ENCODE peak calls at places on chromosome 11, in six cellular contexts. V is tibial artery, A is GM12878, O is SJCRH30, P is endothelial cell of umbilical vein, G is AG04450. Q is an unnamed sample.
A peak's percentile ranks its signal among the peaks of the same experiment; 100 is the strongest.

GRCh38 chr11:97722721-97723120 is 1298.0 kb upstream of the CNTN5 start:
- DNase-seq in V (no peak), A (no peak), O (no peak), P (no peak), G (no peak), Q (no peak)

GRCh38 chr11:40425168-40425567 is 1034.3 kb downstream of the LRRC4C start:
- DNase-seq in V (no peak), A (no peak), O (no peak), P (no peak), G (no peak), Q (no peak)

GRCh38 chr11:72940417-72940816 is 126.2 kb downstream of the ATG16L2 start:
- DNase-seq in V (no peak), A (no peak), O (no peak), P (no peak), G (no peak), Q (no peak)

GRCh38 chr11:72228844-72229231 is 4.3 kb downstream of the INPPL1 start:
- DNase-seq in V (no peak), A (no peak), O (no peak), P (no peak), G (no peak), Q (no peak)

GRCh38 chr11:45517171-45517770 is 148.2 kb downstream of the CHST1 start:
- DNase-seq in V (peak; percentile 41), A (no peak), O (no peak), P (no peak), G (no peak), Q (no peak)

GRCh38 chr11:10858505-10859360 is 880 bp upstream of the ZBED5 start:
- DNase-seq in V (peak; percentile 85), A (peak; percentile 11), O (no peak), P (peak; percentile 63), G (no peak), Q (peak; percentile 52)

GRCh38 chr11:122340607-122341006 is 224.6 kb upstream of the BLID start:
- DNase-seq in V (no peak), A (no peak), O (no peak), P (no peak), G (no peak), Q (no peak)

GRCh38 chr11:66878554-66878953 is 21.7 kb downstream of the LRFN4 start:
- DNase-seq in V (peak; percentile 63), A (no peak), O (no peak), P (no peak), G (no peak), Q (no peak)

GRCh38 chr11:504053-504993 is 2.7 kb downstream of the RNH1 start:
- DNase-seq in V (no peak), A (no peak), O (no peak), P (peak; percentile 65), G (no peak), Q (no peak)

GRCh38 chr11:19769820-19770219 is 57.2 kb downstream of the NAV2 start:
- DNase-seq in V (no peak), A (no peak), O (peak; percentile 87), P (no peak), G (peak; percentile 15), Q (no peak)

GRCh38 chr11:65129649-65130441 is 4.5 kb downstream of the SYVN1 start:
- DNase-seq in V (no peak), A (no peak), O (no peak), P (no peak), G (no peak), Q (no peak)

GRCh38 chr11:76885390-76886097 is 24.8 kb downstream of the ACER3 start:
- DNase-seq in V (no peak), A (no peak), O (no peak), P (peak; percentile 96), G (no peak), Q (no peak)

GRCh38 chr11:19864141-19865120 is 151.8 kb downstream of the NAV2 start:
- DNase-seq in V (no peak), A (no peak), O (peak; percentile 84), P (peak; percentile 92), G (no peak), Q (no peak)

GRCh38 chr11:66297610-66298009 is 5.9 kb downstream of the TMEM151A start:
- DNase-seq in V (no peak), A (no peak), O (no peak), P (no peak), G (no peak), Q (no peak)

GRCh38 chr11:114586797-114587196 is 8.8 kb downstream of the NXPE4 start:
- DNase-seq in V (no peak), A (no peak), O (peak; percentile 8), P (no peak), G (no peak), Q (no peak)

GRCh38 chr11:69157156-69157821 is 1.6 kb downstream of the SMIM38 start:
- DNase-seq in V (peak; percentile 73), A (no peak), O (peak; percentile 95), P (peak; percentile 13), G (no peak), Q (no peak)

GRCh38 chr11:117929568-117930207 is 486 bp upstream of the TMPRSS13 start:
- DNase-seq in V (no peak), A (no peak), O (no peak), P (no peak), G (no peak), Q (no peak)
- H3K27ac ChIP-seq in V (no peak overlapping the region), A (no peak overlapping the region), O (no peak overlapping the region), P (no peak overlapping the region), G (no peak overlapping the region), Q (no peak overlapping the region)

DNA sequence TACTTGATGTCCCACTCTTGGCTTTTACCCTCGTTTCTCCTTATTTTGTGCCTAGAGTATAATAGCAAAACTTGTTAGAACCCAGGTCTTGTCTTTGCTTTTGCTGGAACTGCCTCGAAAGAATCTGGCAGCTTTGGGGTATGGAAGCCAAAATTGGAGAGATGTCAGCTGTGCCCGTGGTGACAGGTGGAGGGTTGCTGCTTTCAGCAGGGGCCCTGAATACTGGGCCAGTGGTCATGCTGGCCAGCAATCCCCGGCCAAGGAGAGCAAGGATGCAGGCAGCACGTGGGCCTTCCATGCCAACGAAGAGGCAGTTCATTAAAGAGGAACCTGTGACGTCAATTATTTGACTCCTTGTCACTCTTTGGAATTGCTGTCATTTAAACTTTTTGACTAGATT is 181.1 kb downstream of the HIPK3 start:
- DNase-seq in V (no peak), A (no peak), O (peak; percentile 16), P (no peak), G (no peak), Q (no peak)
- H3K9me3 ChIP-seq in V (peaks cover 6% of the 10 kb centered on the region), A (peaks cover 3% of the 10 kb centered on the region), O (no peaks in the 10 kb centered on the region), P (no peaks in the 10 kb centered on the region), G (peaks cover 4% of the 10 kb centered on the region), Q (peaks cover 7% of the 10 kb centered on the region)

DNA sequence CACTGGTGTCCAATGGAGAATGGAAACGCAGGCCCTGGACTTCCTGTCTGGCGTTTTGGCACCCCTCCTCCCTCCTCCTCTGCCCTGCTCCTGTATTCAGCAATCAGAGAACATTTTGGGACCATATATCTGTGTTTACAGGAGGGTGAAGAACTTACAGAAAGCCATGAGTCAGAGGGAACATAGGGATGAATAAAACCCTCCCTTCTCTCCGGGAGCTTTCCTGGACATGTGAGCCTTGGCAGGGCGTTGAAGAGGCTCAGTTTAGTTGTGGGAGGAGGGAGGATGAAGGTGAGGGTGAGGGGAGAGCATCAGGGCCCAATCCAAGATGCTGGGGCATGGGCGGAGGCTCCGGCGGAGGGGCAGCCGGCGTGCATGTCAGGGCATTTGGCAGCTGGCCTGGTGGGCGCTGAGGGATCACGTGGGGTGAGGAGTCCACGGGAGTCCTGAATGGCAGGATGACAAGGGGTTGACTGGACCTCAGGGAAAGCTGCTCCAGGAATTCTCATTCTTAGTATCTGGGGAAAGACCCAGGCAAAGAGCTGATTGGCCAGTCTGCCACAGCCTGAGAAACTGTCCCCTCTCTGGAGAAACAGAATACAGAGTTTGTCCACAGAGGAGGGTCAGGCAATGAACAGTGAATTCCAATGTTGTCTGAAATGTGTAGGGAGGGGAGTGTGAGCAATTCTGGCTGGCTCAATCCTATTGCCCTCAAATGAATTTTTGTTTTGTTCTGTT is 28.9 kb downstream of the MICAL2 start:
- DNase-seq in V (peak; percentile 75), A (no peak), O (no peak), P (no peak), G (peak; percentile 70), Q (no peak)
- H3K27ac ChIP-seq in V (peak overlapping the region; percentile 89), A (no peak overlapping the region), O (no peak overlapping the region), P (no peak overlapping the region), G (peak overlapping the region; percentile 98), Q (no peak overlapping the region)

GRCh38 chr11:70707821-70708220 is 309.5 kb downstream of the CTTN start:
- DNase-seq in V (no peak), A (no peak), O (no peak), P (no peak), G (no peak), Q (no peak)
- H3K9me3 ChIP-seq in V (no peaks in the 10 kb centered on the region), A (no peaks in the 10 kb centered on the region), O (no peaks in the 10 kb centered on the region), P (no peaks in the 10 kb centered on the region), G (peaks cover 65% of the 10 kb centered on the region), Q (no peaks in the 10 kb centered on the region)

DNA sequence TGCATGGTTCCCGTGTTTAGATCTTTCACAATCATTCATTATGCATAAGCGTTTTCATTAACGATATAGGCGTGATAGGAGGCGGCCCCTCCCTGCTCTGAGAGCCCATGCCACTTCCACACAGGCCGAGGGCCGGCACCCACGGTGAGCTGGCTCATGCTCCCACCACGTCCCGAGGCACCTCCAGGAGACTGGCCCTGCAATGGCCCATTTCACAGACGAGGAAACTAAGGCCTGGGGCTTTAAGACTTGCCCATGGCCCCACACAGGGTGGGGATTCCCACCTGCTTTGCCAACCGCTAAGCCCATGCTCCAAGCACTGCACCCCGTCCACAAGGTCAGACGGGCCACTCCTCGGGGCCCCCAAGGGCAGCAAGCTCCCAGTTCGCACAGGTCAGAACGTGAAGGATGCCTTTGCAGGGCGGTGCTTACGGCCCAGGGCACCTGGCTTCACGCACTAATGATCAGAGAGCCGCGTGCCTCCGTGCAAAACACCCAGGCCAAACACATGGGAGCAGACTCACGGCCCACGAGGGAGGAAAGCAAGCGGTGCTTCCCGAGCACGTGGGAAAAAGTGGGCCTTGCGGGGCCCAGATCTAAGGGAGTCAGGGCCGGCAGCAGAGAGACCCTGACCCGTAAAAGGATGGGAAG is 8.3 kb downstream of the OSBPL5 start:
- DNase-seq in V (peak; percentile 60), A (no peak), O (no peak), P (no peak), G (no peak), Q (no peak)
- H3K27ac ChIP-seq in V (peak overlapping the region; percentile 93), A (no peak overlapping the region), O (no peak overlapping the region), P (no peak overlapping the region), G (no peak overlapping the region), Q (no peak overlapping the region)

Q was measured in CD4-positive, alpha-beta T cell.